ENCODE peak calls at places on chromosomes 7 and 10, in eight cellular contexts. One of them, this sample, is unnamed.
A peak's percentile ranks its signal among the peaks of the same experiment; 100 is the strongest.

GRCh38 chr10:51007781-51008180 is 66.5 kb upstream of the PRKG1 start:
- DNase-seq in fibroblast of the conjunctiva: no peak
- DNase-seq in iPS-NIHi11: no peak
- DNase-seq in cardiac fibroblast: peak; percentile 37
- DNase-seq in skeletal muscle cell: no peak
- DNase-seq in osteocyte: no peak
- DNase-seq in IMR-90: peak; percentile 75
- DNase-seq in NCI-H1417: no peak
- DNase-seq in this sample: peak; percentile 29

GRCh38 chr7:131383417-131383816 is 55.7 kb downstream of the MKLN1 start:
- DNase-seq in fibroblast of the conjunctiva: no peak
- DNase-seq in iPS-NIHi11: no peak
- DNase-seq in cardiac fibroblast: peak; percentile 45
- DNase-seq in skeletal muscle cell: no peak
- DNase-seq in osteocyte: no peak
- DNase-seq in IMR-90: peak; percentile 40
- DNase-seq in NCI-H1417: no peak
- DNase-seq in this sample: no peak

GRCh38 chr10:67173787-67174186 is 248.0 kb downstream of the LRRTM3 start:
- DNase-seq in fibroblast of the conjunctiva: no peak
- DNase-seq in iPS-NIHi11: no peak
- DNase-seq in cardiac fibroblast: no peak
- DNase-seq in skeletal muscle cell: no peak
- DNase-seq in osteocyte: no peak
- DNase-seq in IMR-90: no peak
- DNase-seq in NCI-H1417: no peak
- DNase-seq in this sample: no peak

GRCh38 chr10:10361486-10361885 is 656.2 kb upstream of the CELF2 start:
- DNase-seq in fibroblast of the conjunctiva: no peak
- DNase-seq in iPS-NIHi11: peak; percentile 49
- DNase-seq in cardiac fibroblast: no peak
- DNase-seq in skeletal muscle cell: no peak
- DNase-seq in osteocyte: no peak
- DNase-seq in IMR-90: no peak
- DNase-seq in NCI-H1417: no peak
- DNase-seq in this sample: no peak

GRCh38 chr10:34584164-34584563 is 230.9 kb downstream of the PARD3 start:
- DNase-seq in fibroblast of the conjunctiva: peak; percentile 92
- DNase-seq in iPS-NIHi11: no peak
- DNase-seq in cardiac fibroblast: peak; percentile 93
- DNase-seq in skeletal muscle cell: peak; percentile 87
- DNase-seq in osteocyte: no peak
- DNase-seq in IMR-90: peak; percentile 95
- DNase-seq in NCI-H1417: no peak
- DNase-seq in this sample: no peak

GRCh38 chr7:56092789-56093531 is at the start of gene PHKG1:
- DNase-seq in fibroblast of the conjunctiva: peak; percentile 82
- DNase-seq in iPS-NIHi11: peak; percentile 79
- DNase-seq in cardiac fibroblast: peak; percentile 90
- DNase-seq in skeletal muscle cell: no peak
- DNase-seq in osteocyte: peak; percentile 87
- DNase-seq in IMR-90: peak; percentile 81
- DNase-seq in NCI-H1417: no peak
- DNase-seq in this sample: peak; percentile 86

GRCh38 chr7:117750612-117751563 is 122.4 kb downstream of the CTTNBP2 start:
- DNase-seq in fibroblast of the conjunctiva: peak; percentile 12
- DNase-seq in iPS-NIHi11: no peak
- DNase-seq in cardiac fibroblast: peak; percentile 25
- DNase-seq in skeletal muscle cell: no peak
- DNase-seq in osteocyte: no peak
- DNase-seq in IMR-90: peak; percentile 50
- DNase-seq in NCI-H1417: peak; percentile 57
- DNase-seq in this sample: peak; percentile 32

GRCh38 chr7:132646064-132646463 is 69.8 kb upstream of the PLXNA4 start:
- DNase-seq in fibroblast of the conjunctiva: no peak
- DNase-seq in iPS-NIHi11: no peak
- DNase-seq in cardiac fibroblast: no peak
- DNase-seq in skeletal muscle cell: no peak
- DNase-seq in osteocyte: no peak
- DNase-seq in IMR-90: no peak
- DNase-seq in NCI-H1417: peak; percentile 21
- DNase-seq in this sample: peak; percentile 39

GRCh38 chr10:79007843-79008319 is 60.9 kb upstream of the ZMIZ1 start:
- DNase-seq in fibroblast of the conjunctiva: no peak
- DNase-seq in iPS-NIHi11: no peak
- DNase-seq in cardiac fibroblast: peak; percentile 42
- DNase-seq in skeletal muscle cell: no peak
- DNase-seq in osteocyte: no peak
- DNase-seq in IMR-90: no peak
- DNase-seq in NCI-H1417: peak; percentile 2
- DNase-seq in this sample: no peak

GRCh38 chr7:29331163-29331562 is 136.6 kb downstream of the CHN2 start:
- DNase-seq in fibroblast of the conjunctiva: no peak
- DNase-seq in iPS-NIHi11: no peak
- DNase-seq in cardiac fibroblast: no peak
- DNase-seq in skeletal muscle cell: no peak
- DNase-seq in osteocyte: no peak
- DNase-seq in IMR-90: no peak
- DNase-seq in NCI-H1417: peak; percentile 62
- DNase-seq in this sample: no peak

GRCh38 chr10:59865101-59865500 is 41.3 kb downstream of the CCDC6 start:
- DNase-seq in fibroblast of the conjunctiva: peak; percentile 9
- DNase-seq in iPS-NIHi11: peak; percentile 65
- DNase-seq in cardiac fibroblast: peak; percentile 44
- DNase-seq in skeletal muscle cell: no peak
- DNase-seq in osteocyte: no peak
- DNase-seq in IMR-90: peak; percentile 18
- DNase-seq in NCI-H1417: peak; percentile 49
- DNase-seq in this sample: peak; percentile 13

GRCh38 chr10:30436200-30436599 is 2.2 kb downstream of the MAP3K8 start:
- DNase-seq in fibroblast of the conjunctiva: no peak
- DNase-seq in iPS-NIHi11: peak; percentile 75
- DNase-seq in cardiac fibroblast: peak; percentile 89
- DNase-seq in skeletal muscle cell: no peak
- DNase-seq in osteocyte: no peak
- DNase-seq in IMR-90: peak; percentile 60
- DNase-seq in NCI-H1417: peak; percentile 2
- DNase-seq in this sample: peak; percentile 74

GRCh38 chr10:63267414-63268138 is 134.4 kb downstream of the NRBF2 start:
- DNase-seq in fibroblast of the conjunctiva: peak; percentile 85
- DNase-seq in iPS-NIHi11: peak; percentile 23
- DNase-seq in cardiac fibroblast: peak; percentile 86
- DNase-seq in skeletal muscle cell: peak; percentile 64
- DNase-seq in osteocyte: no peak
- DNase-seq in IMR-90: peak; percentile 94
- DNase-seq in NCI-H1417: peak; percentile 57
- DNase-seq in this sample: peak; percentile 71

GRCh38 chr7:133545613-133546012 is 292.7 kb downstream of the EXOC4 start:
- DNase-seq in fibroblast of the conjunctiva: peak; percentile 51
- DNase-seq in iPS-NIHi11: no peak
- DNase-seq in cardiac fibroblast: peak; percentile 72
- DNase-seq in skeletal muscle cell: peak; percentile 67
- DNase-seq in osteocyte: no peak
- DNase-seq in IMR-90: peak; percentile 58
- DNase-seq in NCI-H1417: no peak
- DNase-seq in this sample: peak; percentile 18

GRCh38 chr7:30974605-30975256 is 11.0 kb downstream of the GHRHR start:
- DNase-seq in fibroblast of the conjunctiva: peak; percentile 9
- DNase-seq in iPS-NIHi11: peak; percentile 83
- DNase-seq in cardiac fibroblast: peak; percentile 64
- DNase-seq in skeletal muscle cell: no peak
- DNase-seq in osteocyte: no peak
- DNase-seq in IMR-90: peak; percentile 40
- DNase-seq in NCI-H1417: peak; percentile 37
- DNase-seq in this sample: peak; percentile 94

This sample was measured in Daoy.